ENCODE peak calls at places on chromosomes 7 and 10, in four cellular contexts. A is astrocyte of the spinal cord, M is AG09319, Y is GM12865. U is an unnamed sample.

GRCh38 chr10:106107711-106108110 is 1056.8 kb downstream of the SORCS1 start:
- DNase-seq in Y (no peak), M (no peak), A (peak), U (no peak)

GRCh38 chr10:84600947-84601346 is 272.6 kb downstream of the CCSER2 start:
- DNase-seq in M (no peak), Y (no peak), A (no peak), U (no peak)

GRCh38 chr7:101134399-101134980 is 7.6 kb downstream of the SERPINE1 start:
- DNase-seq in A (peak), Y (no peak), M (no peak), U (no peak)

GRCh38 chr7:151795168-151795754 is 81.7 kb downstream of the PRKAG2 start:
- DNase-seq in Y (peak), A (no peak), M (no peak), U (no peak)

GRCh38 chr10:127298396-127298795 is 102.0 kb upstream of the INSYN2A start:
- DNase-seq in A (no peak), M (no peak), Y (no peak), U (peak)

GRCh38 chr10:75623310-75623940 is 192.0 kb downstream of the LRMDA start:
- DNase-seq in Y (no peak), A (no peak), M (no peak), U (no peak)

GRCh38 chr7:132080967-132081668 is 495.2 kb downstream of the PLXNA4 start:
- DNase-seq in A (peak), M (peak), Y (no peak), U (peak)

GRCh38 chr7:48526375-48526732 is 355.1 kb downstream of the ABCA13 start:
- DNase-seq in A (no peak), M (no peak), Y (no peak), U (no peak)

GRCh38 chr10:93435621-93436385 is 46.3 kb downstream of the MYOF start:
- DNase-seq in M (no peak), Y (peak), A (peak), U (no peak)

GRCh38 chr7:87001214-87001613 is 58.2 kb downstream of the ELAPOR2 start:
- DNase-seq in M (no peak), Y (no peak), A (peak), U (no peak)

GRCh38 chr7:43565786-43566185 is 17.1 kb upstream of the STK17A start:
- DNase-seq in A (peak), M (no peak), Y (no peak), U (no peak)

GRCh38 chr7:131602304-131602993 is 46.0 kb upstream of the PODXL start:
- DNase-seq in A (no peak), M (no peak), Y (no peak), U (no peak)

GRCh38 chr10:73414230-73414981 is 548 bp upstream of the ANXA7 start:
- DNase-seq in M (no peak), Y (no peak), A (no peak), U (no peak)

GRCh38 chr10:73416571-73416970 is 2.7 kb upstream of the ANXA7 start:
- DNase-seq in A (no peak), M (no peak), Y (no peak), U (no peak)

GRCh38 chr10:73413108-73413527 is 740 bp downstream of the ANXA7 start:
- DNase-seq in Y (peak), M (no peak), A (peak), U (no peak)

GRCh38 chr10:73410897-73411296 is 3.0 kb downstream of the ANXA7 start:
- DNase-seq in A (no peak), Y (no peak), M (no peak), U (no peak)

DNA sequence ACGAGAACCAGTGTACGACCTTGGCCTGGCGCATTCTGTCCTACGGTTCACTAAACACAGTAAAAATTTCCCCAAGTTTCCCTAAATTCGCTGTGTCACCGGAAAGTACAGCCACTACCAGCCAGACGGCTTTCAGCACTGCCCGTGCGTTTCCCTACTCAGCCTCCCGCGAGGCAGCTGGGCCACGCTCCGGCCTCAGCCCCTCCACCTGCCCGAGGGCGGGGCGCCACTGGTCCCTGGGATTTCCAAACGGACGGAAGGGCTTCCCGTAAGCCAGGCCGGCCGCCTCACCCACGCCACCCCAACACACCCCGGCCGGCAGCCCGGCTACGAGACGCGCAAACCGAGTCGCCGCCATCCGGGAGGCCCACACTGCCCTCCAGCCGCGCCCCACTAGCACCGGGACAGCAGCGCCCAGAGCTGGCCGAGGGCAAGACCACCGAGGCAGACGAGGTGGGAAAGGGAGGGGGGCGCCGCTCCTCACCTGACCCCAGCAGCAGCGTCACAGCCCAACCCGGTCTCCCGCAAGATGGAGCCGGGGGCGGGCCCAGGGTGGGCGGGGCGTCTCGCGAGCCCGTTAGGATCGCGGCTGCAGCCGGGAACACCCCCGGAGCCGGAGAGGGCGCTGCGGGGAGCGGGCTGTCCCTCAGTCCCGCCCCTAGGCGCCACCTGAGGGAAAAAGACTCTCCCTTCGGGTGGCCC is at the start of gene ANXA7:
- DNase-seq in A (peak), M (peak), Y (peak), U (no peak)
- TF ChIP-seq CTCF in A (peak), M (peak), Y (peak), U (peak)

DNA sequence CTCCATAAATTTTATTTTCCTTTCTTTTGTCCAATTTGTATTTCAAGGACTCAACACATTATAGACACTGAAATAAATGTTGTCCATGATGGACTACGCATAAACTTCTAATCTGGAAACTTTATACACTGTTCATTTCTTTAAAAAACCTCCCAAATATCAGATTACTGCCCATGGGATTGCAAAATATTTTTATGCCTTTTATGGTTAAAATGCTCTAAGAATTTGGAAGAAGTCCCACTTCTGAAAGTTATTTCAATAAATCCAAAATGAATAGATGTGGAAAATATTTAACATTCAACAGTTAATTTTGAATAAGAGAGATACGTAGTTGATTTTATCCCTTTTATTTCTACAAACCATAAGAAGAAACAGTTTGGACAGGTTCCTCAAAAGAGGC is 46.1 kb downstream of the CABCOCO1 start:
- DNase-seq in M (no peak), Y (no peak), A (no peak), U (no peak)
- TF ChIP-seq CTCF in M (no peak), Y (no peak), A (no peak), U (no peak)

GRCh38 chr10:104123397-104123796 is 1.4 kb downstream of the SFR1 start:
- DNase-seq in Y (no peak), M (no peak), A (peak), U (no peak)
- TF ChIP-seq CTCF in Y (peak), M (peak), A (peak), U (peak)

GRCh38 chr7:142854505-142855400 is at the start of gene EPHB6:
- DNase-seq in M (peak), A (peak), Y (peak), U (no peak)

GRCh38 chr7:142853739-142854504 is 954 bp upstream of the EPHB6 start:
- DNase-seq in Y (peak), A (peak), M (no peak), U (no peak)

GRCh38 chr7:142855756-142856564 is 1.1 kb downstream of the EPHB6 start:
- DNase-seq in Y (no peak), M (no peak), A (no peak), U (no peak)

GRCh38 chr7:142856565-142857245 is 1.8 kb downstream of the EPHB6 start:
- DNase-seq in M (no peak), A (no peak), Y (no peak), U (no peak)

DNA sequence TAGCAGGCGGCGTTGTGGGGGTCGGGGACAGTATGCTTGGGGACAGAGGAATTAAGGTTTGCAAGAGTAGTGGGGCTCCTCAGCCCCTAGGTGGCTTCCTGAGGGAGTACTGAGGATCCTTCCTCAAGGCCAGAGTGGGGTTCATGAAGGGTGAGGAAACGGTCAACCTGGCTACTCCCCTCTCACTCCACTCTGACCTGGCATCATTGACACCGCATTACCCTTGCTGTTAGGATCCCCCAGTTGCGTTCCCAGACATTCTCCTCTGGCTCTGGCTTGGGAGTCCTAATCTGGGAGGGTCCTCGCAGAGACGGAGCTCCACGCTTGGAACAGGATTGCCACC is 496 bp downstream of the EPHB6 start:
- DNase-seq in A (no peak), M (no peak), Y (no peak), U (no peak)
- TF ChIP-seq CTCF in A (peak), M (no peak), Y (no peak), U (no peak)

GRCh38 chr7:98287486-98287959 is 6.0 kb downstream of the BRI3 start:
- DNase-seq in A (no peak), M (no peak), Y (no peak), U (no peak)

GRCh38 chr7:98286701-98287485 is 5.4 kb downstream of the BRI3 start:
- DNase-seq in M (no peak), A (no peak), Y (no peak), U (no peak)

GRCh38 chr7:98286093-98286525 is 4.6 kb downstream of the BRI3 start:
- DNase-seq in M (no peak), A (peak), Y (no peak), U (no peak)

GRCh38 chr7:98289333-98289875 is 7.9 kb downstream of the BRI3 start:
- DNase-seq in M (no peak), A (no peak), Y (no peak), U (no peak)

GRCh38 chr7:98288064-98288823 is 6.8 kb downstream of the BRI3 start:
- DNase-seq in A (no peak), Y (no peak), M (no peak), U (no peak)
- TF ChIP-seq CTCF in A (no peak), Y (no peak), M (no peak), U (no peak)

DNA sequence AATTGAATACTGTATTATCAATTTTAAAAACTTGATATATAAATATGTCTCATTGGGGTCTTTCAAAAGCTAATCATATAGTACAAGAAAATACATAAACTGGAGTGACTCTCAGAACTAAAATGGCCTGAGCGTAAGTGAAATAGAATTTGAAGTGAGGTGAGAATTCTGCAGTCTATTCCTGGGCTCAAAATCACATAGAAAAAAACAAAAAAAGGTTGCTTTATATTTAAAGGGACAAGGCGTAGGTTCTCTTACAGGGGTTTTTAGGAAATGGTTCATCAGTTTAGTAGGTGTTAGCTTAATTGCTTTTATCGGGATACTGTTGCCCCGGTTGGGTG is 36.7 kb upstream of the PRSS1 start:
- DNase-seq in M (no peak), A (no peak), Y (no peak), U (no peak)
- TF ChIP-seq CTCF in M (no peak), A (no peak), Y (no peak), U (no peak)

GRCh38 chr7:143300959-143301617 is 12.9 kb downstream of the CASP2 start:
- DNase-seq in M (no peak), Y (no peak), A (peak), U (no peak)

GRCh38 chr7:143303733-143304132 is 12.2 kb upstream of the CLCN1 start:
- DNase-seq in Y (no peak), M (no peak), A (no peak), U (no peak)

GRCh38 chr7:143299346-143299745 is 11.2 kb downstream of the CASP2 start:
- DNase-seq in Y (no peak), A (no peak), M (no peak), U (no peak)

GRCh38 chr7:143296686-143297085 is 8.5 kb downstream of the CASP2 start:
- DNase-seq in Y (no peak), A (no peak), M (no peak), U (no peak)

DNA sequence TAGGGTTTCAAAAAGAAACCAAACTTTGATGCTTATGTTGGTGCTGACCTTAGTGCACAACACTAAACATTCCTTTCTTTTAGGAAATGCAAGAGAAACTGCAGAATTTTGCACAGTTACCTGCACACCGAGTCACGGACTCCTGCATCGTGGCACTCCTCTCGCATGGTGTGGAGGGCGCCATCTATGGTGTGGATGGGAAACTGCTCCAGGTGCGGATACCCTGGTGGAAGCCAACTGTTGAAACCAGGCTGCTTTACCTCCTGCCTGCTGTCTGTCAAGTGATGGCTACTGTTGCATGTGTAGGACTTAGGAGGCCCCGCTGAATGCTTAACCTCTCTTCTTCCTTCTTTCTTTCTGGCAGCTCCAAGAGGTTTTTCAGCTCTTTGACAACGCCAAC is 11.7 kb downstream of the CASP2 start:
- DNase-seq in Y (peak), A (no peak), M (no peak), U (no peak)
- TF ChIP-seq CTCF in Y (peak), A (peak), M (peak), U (peak)

GRCh38 chr10:4012848-4013247 is 227.8 kb upstream of the KLF6 start:
- DNase-seq in A (no peak), Y (no peak), M (no peak), U (no peak)
- TF ChIP-seq CTCF in A (no peak), Y (no peak), M (no peak), U (no peak)